ENCODE peak calls at places on chromosomes 4 and X, in eight cellular contexts. K is OCI-LY7, D is mesendoderm, Z is SK-N-SH, M is PC-3, L is MM.1S, B is PC-9, A is astrocyte. Q is an unnamed sample. For H3K79me2, the result is how much of the 10 kb centered on the place peaks cover.

GRCh38 chrX:79107891-79108718 is 36.4 kb upstream of the GPR174 start:
- DNase-seq in A (no peak), D (no peak), L (peak), K (peak), Z (no peak), B (no peak), M (no peak), Q (no peak)

GRCh38 chr4:150436598-150437370 is 145.2 kb upstream of the MAB21L2 start:
- DNase-seq in L (no peak), K (no peak), A (no peak), B (no peak), D (no peak), Z (no peak), M (no peak), Q (no peak)

GRCh38 chr4:1201851-1202525 is 29.6 kb upstream of the SPON2 start:
- DNase-seq in M (no peak), A (peak), K (peak), Z (peak), B (no peak), L (no peak), D (no peak), Q (peak)

GRCh38 chrX:50813843-50814661 is at the start of gene SHROOM4:
- DNase-seq in M (no peak), D (peak), Z (peak), K (no peak), L (no peak), B (no peak), A (peak), Q (peak)

GRCh38 chrX:106935175-106935574 is 15.0 kb downstream of the CLDN2 start:
- DNase-seq in A (no peak), D (no peak), M (no peak), K (no peak), Z (no peak), L (no peak), B (no peak), Q (no peak)

GRCh38 chrX:65920620-65921019 is 119.3 kb downstream of the VSIG4 start:
- DNase-seq in A (no peak), B (no peak), L (no peak), K (no peak), M (no peak), Z (no peak), D (peak), Q (no peak)

GRCh38 chr4:87243426-87244053 is 23.1 kb upstream of the KLHL8 start:
- DNase-seq in M (no peak), B (no peak), D (peak), Z (no peak), L (no peak), K (peak), A (no peak), Q (peak)

GRCh38 chr4:39706334-39706733 is 8.4 kb downstream of the UBE2K start:
- DNase-seq in D (peak), L (no peak), K (no peak), Z (no peak), A (peak), M (peak), B (peak), Q (peak)

GRCh38 chr4:110046588-110047049 is 133.9 kb downstream of the EGF start:
- DNase-seq in Z (peak), L (no peak), A (peak), K (no peak), B (no peak), D (no peak), M (peak), Q (no peak)

GRCh38 chr4:87426865-87427517 is 4.6 kb downstream of the NUDT9 start:
- DNase-seq in B (no peak), L (no peak), M (no peak), A (no peak), Z (no peak), K (no peak), D (no peak), Q (no peak)

DNA sequence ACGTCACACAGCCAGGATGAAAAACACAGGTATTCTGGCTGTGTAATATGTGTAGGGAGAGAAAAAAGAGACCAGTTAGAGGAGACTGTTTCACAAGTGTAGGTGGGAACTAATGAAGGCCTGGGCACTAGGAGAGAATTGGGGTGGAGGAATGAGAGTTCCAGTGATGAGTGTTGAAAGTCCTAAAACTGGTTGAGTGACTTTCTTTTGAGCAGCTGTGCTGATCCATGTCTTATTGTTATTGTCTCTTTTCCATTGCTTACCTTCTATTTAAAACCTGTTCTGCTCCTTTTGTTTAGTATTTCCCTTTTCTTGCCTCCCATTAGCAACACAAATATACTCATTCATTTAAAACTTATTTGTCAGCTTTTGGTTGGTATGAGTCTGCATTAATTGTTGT is 88.7 kb downstream of the PDLIM5 start:
- DNase-seq in A (no peak), D (no peak), L (no peak), Z (no peak), B (peak), M (peak), K (no peak), Q (no peak)
- H3K79me2 ChIP-seq in A (half or more), D (under half), L (under half), Z (half or more), B (under half), M (under half), K (under half), Q (half or more)

GRCh38 chr4:186722856-186723206 is 825 bp downstream of the FAT1 start:
- DNase-seq in B (no peak), M (peak), L (peak), D (no peak), K (no peak), Z (no peak), A (no peak), Q (no peak)
- H3K4me3 ChIP-seq in B (peak), M (peak), L (peak), D (peak), K (no peak), Z (peak), A (peak), Q (peak)

DNA sequence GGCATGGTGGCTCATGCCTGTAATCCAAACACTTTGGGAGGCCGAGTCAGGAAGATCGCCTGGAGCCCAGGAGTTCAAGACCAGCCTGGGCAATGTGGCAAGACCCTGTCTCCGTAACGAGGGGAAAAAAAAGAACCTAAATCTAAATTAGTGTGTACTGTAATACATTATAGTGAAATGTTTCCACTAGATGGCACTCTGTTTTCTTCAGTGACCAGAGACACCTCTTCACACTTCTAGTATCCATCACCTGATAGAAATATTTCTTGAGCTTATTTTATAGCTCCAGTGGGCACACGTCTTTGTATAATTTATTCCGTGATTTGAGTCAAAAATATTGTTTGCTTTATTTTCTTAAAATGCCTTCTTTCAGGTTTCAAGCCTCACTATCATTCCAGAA is 600.9 kb upstream of the DIPK2B start:
- DNase-seq in D (no peak), M (peak), L (peak), Z (peak), A (no peak), B (no peak), K (peak), Q (peak)
- H3K79me2 ChIP-seq in D (under half), M (half or more), L (under half), Z (half or more), A (half or more), B (half or more), K (under half), Q (half or more)

DNA sequence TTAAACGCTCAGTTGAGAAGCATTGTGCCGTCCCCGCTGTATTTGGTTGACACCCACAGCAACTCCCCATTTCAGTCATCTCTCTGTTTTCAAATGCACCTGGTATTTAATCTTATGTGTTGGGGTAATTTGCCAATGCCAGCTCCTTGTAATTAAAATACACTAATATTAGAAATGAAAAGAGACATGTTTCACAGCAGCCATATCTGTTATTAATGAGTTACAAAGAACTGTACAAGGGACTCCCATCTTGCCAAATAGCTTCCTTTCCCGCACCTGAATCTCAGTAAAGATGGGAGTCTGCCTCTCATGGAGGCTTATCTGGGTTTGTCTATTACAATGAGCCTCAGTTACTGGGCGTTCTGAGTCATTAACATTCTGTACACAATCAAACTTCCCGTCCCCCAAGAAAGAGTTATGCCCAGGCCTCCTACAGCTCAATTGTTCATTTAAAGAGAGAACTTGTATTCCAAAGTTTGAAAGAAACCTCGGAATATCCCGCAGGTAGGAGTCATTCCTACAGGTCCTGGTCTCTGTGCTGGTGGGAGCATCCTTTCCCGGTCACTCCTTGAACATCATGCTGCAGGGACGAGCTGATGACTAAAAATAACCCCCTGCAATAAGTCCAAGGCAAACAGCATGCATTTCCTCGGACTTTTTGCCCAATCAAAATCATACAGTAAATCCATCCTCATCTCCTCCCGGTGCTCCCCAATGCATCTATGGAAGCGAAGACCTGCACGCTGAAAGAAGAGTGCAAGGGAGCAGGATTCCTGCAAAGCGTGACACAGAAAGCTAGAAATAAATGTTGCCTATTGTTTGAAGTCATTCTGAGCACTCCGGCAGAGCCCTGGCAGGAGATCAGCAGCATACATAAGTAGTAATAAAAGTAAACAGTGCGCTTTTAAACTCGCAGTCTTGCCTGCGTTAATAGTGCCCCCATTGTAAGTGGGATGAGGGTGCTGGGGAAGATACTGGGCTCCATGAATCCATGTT is 926 bp downstream of the NDP start:
- DNase-seq in L (no peak), D (no peak), B (no peak), K (no peak), A (peak), M (peak), Z (no peak), Q (no peak)
- H3K4me3 ChIP-seq in L (no peak), D (no peak), B (no peak), K (no peak), A (peak), M (peak), Z (no peak), Q (peak)

GRCh38 chr4:140702096-140702757 is 54.0 kb downstream of the TBC1D9 start:
- DNase-seq in D (no peak), L (no peak), B (no peak), A (no peak), M (no peak), Z (no peak), K (no peak), Q (no peak)
- H3K79me2 ChIP-seq in D (under half), L (under half), B (under half), A (under half), M (under half), Z (under half), K (under half), Q (under half)

GRCh38 chrX:131058136-131058868 is at the start of gene ARHGAP36:
- DNase-seq in K (no peak), M (no peak), A (no peak), Z (no peak), D (no peak), L (no peak), B (no peak), Q (peak)
- H3K4me3 ChIP-seq in K (no peak), M (no peak), A (no peak), Z (no peak), D (no peak), L (no peak), B (no peak), Q (no peak)

GRCh38 chr4:177961709-177962380 is 519.6 kb upstream of the AGA start:
- DNase-seq in K (no peak), L (no peak), A (no peak), Z (no peak), B (no peak), M (no peak), D (no peak), Q (no peak)
- H3K79me2 ChIP-seq in K (under half), L (under half), A (under half), Z (under half), B (under half), M (under half), D (under half), Q (under half)

GRCh38 chr4:2870098-2870497 is 26.5 kb downstream of the ADD1 start:
- DNase-seq in D (no peak), L (no peak), M (no peak), Z (no peak), B (no peak), A (no peak), K (no peak), Q (no peak)
- H3K4me3 ChIP-seq in D (no peak), L (no peak), M (no peak), Z (no peak), B (no peak), A (no peak), K (no peak), Q (no peak)

GRCh38 chrX:130094712-130095111 is 15.6 kb downstream of the ELF4 start:
- DNase-seq in K (no peak), A (no peak), B (no peak), M (no peak), L (no peak), Z (no peak), D (no peak), Q (no peak)
- H3K79me2 ChIP-seq in K (under half), A (under half), B (half or more), M (under half), L (under half), Z (under half), D (under half), Q (half or more)

GRCh38 chrX:24479924-24480722 is 15.0 kb downstream of the PDK3 start:
- DNase-seq in A (no peak), K (peak), M (peak), L (peak), B (peak), D (no peak), Z (no peak), Q (no peak)
- H3K4me3 ChIP-seq in A (no peak), K (peak), M (no peak), L (peak), B (peak), D (no peak), Z (no peak), Q (no peak)